ENCODE peak calls at places on chromosomes 5 and 9, in seven cellular contexts. One of them, this sample, is unnamed.

GRCh38 chr9:133356391-133357091 is at the start of the genes SURF1 and SURF2:
- DNase-seq in dorsolateral prefrontal cortex: peak
- DNase-seq in neural progenitor cell: peak
- DNase-seq in IMR-90: peak
- DNase-seq in A549: peak
- DNase-seq in thyroid gland: peak
- DNase-seq in CD8-positive, alpha-beta T cell: peak
- DNase-seq in this sample: peak

GRCh38 chr5:14212838-14213237 is 69.7 kb downstream of the TRIO start:
- DNase-seq in neural progenitor cell: no peak
- DNase-seq in thyroid gland: no peak
- DNase-seq in dorsolateral prefrontal cortex: no peak
- DNase-seq in CD8-positive, alpha-beta T cell: no peak
- DNase-seq in A549: no peak
- DNase-seq in IMR-90: no peak
- DNase-seq in this sample: no peak

GRCh38 chr9:114149765-114150340 is 5.5 kb upstream of the COL27A1 start:
- DNase-seq in thyroid gland: no peak
- DNase-seq in neural progenitor cell: no peak
- DNase-seq in A549: no peak
- DNase-seq in dorsolateral prefrontal cortex: no peak
- DNase-seq in IMR-90: no peak
- DNase-seq in CD8-positive, alpha-beta T cell: no peak
- DNase-seq in this sample: no peak

GRCh38 chr9:97808415-97808814 is 44.6 kb upstream of the FOXE1 start:
- DNase-seq in thyroid gland: no peak
- DNase-seq in IMR-90: no peak
- DNase-seq in CD8-positive, alpha-beta T cell: no peak
- DNase-seq in dorsolateral prefrontal cortex: no peak
- DNase-seq in neural progenitor cell: peak
- DNase-seq in A549: no peak
- DNase-seq in this sample: no peak

GRCh38 chr5:122999947-123000563 is 36.5 kb downstream of the PPIC start:
- DNase-seq in CD8-positive, alpha-beta T cell: no peak
- DNase-seq in thyroid gland: peak
- DNase-seq in neural progenitor cell: peak
- DNase-seq in dorsolateral prefrontal cortex: no peak
- DNase-seq in IMR-90: no peak
- DNase-seq in A549: peak
- DNase-seq in this sample: peak

GRCh38 chr5:74538206-74538661 is 102.3 kb downstream of the ENC1 start:
- DNase-seq in A549: no peak
- DNase-seq in CD8-positive, alpha-beta T cell: no peak
- DNase-seq in dorsolateral prefrontal cortex: no peak
- DNase-seq in neural progenitor cell: no peak
- DNase-seq in thyroid gland: peak
- DNase-seq in IMR-90: peak
- DNase-seq in this sample: peak

GRCh38 chr5:37214550-37214949 is 34.6 kb downstream of the CPLANE1 start:
- DNase-seq in neural progenitor cell: no peak
- DNase-seq in IMR-90: no peak
- DNase-seq in dorsolateral prefrontal cortex: no peak
- DNase-seq in CD8-positive, alpha-beta T cell: no peak
- DNase-seq in thyroid gland: no peak
- DNase-seq in A549: no peak
- DNase-seq in this sample: no peak

GRCh38 chr9:32525506-32525905 is 490 bp downstream of the RIGI start:
- DNase-seq in dorsolateral prefrontal cortex: no peak
- DNase-seq in IMR-90: peak
- DNase-seq in thyroid gland: no peak
- DNase-seq in A549: no peak
- DNase-seq in neural progenitor cell: no peak
- DNase-seq in CD8-positive, alpha-beta T cell: no peak
- DNase-seq in this sample: no peak

GRCh38 chr9:129036923-129037766 is 719 bp downstream of the MIGA2 start:
- DNase-seq in thyroid gland: no peak
- DNase-seq in A549: no peak
- DNase-seq in neural progenitor cell: no peak
- DNase-seq in dorsolateral prefrontal cortex: no peak
- DNase-seq in CD8-positive, alpha-beta T cell: no peak
- DNase-seq in IMR-90: no peak
- DNase-seq in this sample: no peak

GRCh38 chr9:111362526-111362925 is 32.5 kb upstream of the OR2K2 start:
- DNase-seq in CD8-positive, alpha-beta T cell: no peak
- DNase-seq in thyroid gland: no peak
- DNase-seq in A549: no peak
- DNase-seq in dorsolateral prefrontal cortex: no peak
- DNase-seq in IMR-90: no peak
- DNase-seq in neural progenitor cell: no peak
- DNase-seq in this sample: no peak

GRCh38 chr5:41754857-41755256 is 115.4 kb downstream of the OXCT1 start:
- DNase-seq in thyroid gland: no peak
- DNase-seq in CD8-positive, alpha-beta T cell: no peak
- DNase-seq in IMR-90: no peak
- DNase-seq in dorsolateral prefrontal cortex: no peak
- DNase-seq in neural progenitor cell: no peak
- DNase-seq in A549: no peak
- DNase-seq in this sample: no peak

GRCh38 chr9:35774907-35775635 is 16.3 kb upstream of the NPR2 start:
- DNase-seq in dorsolateral prefrontal cortex: peak
- DNase-seq in thyroid gland: no peak
- DNase-seq in CD8-positive, alpha-beta T cell: no peak
- DNase-seq in A549: no peak
- DNase-seq in neural progenitor cell: peak
- DNase-seq in IMR-90: no peak
- DNase-seq in this sample: peak

GRCh38 chr5:71778678-71779276 is 59.7 kb downstream of the CARTPT start:
- DNase-seq in thyroid gland: peak
- DNase-seq in dorsolateral prefrontal cortex: peak
- DNase-seq in CD8-positive, alpha-beta T cell: no peak
- DNase-seq in IMR-90: peak
- DNase-seq in A549: peak
- DNase-seq in neural progenitor cell: peak
- DNase-seq in this sample: no peak

GRCh38 chr9:120935383-120935857 is 8.8 kb upstream of the TRAF1 start:
- DNase-seq in dorsolateral prefrontal cortex: peak
- DNase-seq in neural progenitor cell: no peak
- DNase-seq in A549: peak
- DNase-seq in thyroid gland: peak
- DNase-seq in CD8-positive, alpha-beta T cell: no peak
- DNase-seq in IMR-90: peak
- DNase-seq in this sample: peak

GRCh38 chr9:70602364-70603019 is 188.0 kb upstream of the KLF9 start:
- DNase-seq in A549: peak
- DNase-seq in thyroid gland: peak
- DNase-seq in dorsolateral prefrontal cortex: peak
- DNase-seq in CD8-positive, alpha-beta T cell: peak
- DNase-seq in neural progenitor cell: peak
- DNase-seq in IMR-90: peak
- DNase-seq in this sample: no peak

GRCh38 chr5:138360941-138361452 is 8.5 kb downstream of the KDM3B start:
- DNase-seq in A549: no peak
- DNase-seq in CD8-positive, alpha-beta T cell: no peak
- DNase-seq in IMR-90: no peak
- DNase-seq in thyroid gland: no peak
- DNase-seq in dorsolateral prefrontal cortex: no peak
- DNase-seq in neural progenitor cell: no peak
- DNase-seq in this sample: no peak

GRCh38 chr5:136053336-136054121 is 24.7 kb downstream of the TGFBI start:
- DNase-seq in neural progenitor cell: no peak
- DNase-seq in IMR-90: peak
- DNase-seq in dorsolateral prefrontal cortex: no peak
- DNase-seq in thyroid gland: no peak
- DNase-seq in A549: peak
- DNase-seq in CD8-positive, alpha-beta T cell: no peak
- DNase-seq in this sample: no peak

GRCh38 chr5:134435525-134435924 is 23.8 kb upstream of the CDKN2AIPNL start:
- DNase-seq in neural progenitor cell: no peak
- DNase-seq in thyroid gland: no peak
- DNase-seq in A549: no peak
- DNase-seq in IMR-90: peak
- DNase-seq in CD8-positive, alpha-beta T cell: no peak
- DNase-seq in dorsolateral prefrontal cortex: no peak
- DNase-seq in this sample: no peak

GRCh38 chr5:134438268-134438622 is 26.6 kb upstream of the CDKN2AIPNL start:
- DNase-seq in A549: no peak
- DNase-seq in neural progenitor cell: no peak
- DNase-seq in thyroid gland: no peak
- DNase-seq in IMR-90: peak
- DNase-seq in CD8-positive, alpha-beta T cell: no peak
- DNase-seq in dorsolateral prefrontal cortex: no peak
- DNase-seq in this sample: no peak

GRCh38 chr5:134438641-134439621 is 27.2 kb upstream of the CDKN2AIPNL start:
- DNase-seq in CD8-positive, alpha-beta T cell: no peak
- DNase-seq in thyroid gland: peak
- DNase-seq in dorsolateral prefrontal cortex: no peak
- DNase-seq in IMR-90: peak
- DNase-seq in A549: no peak
- DNase-seq in neural progenitor cell: no peak
- DNase-seq in this sample: peak

GRCh38 chr5:134437340-134438267 is 25.9 kb upstream of the CDKN2AIPNL start:
- DNase-seq in A549: no peak
- DNase-seq in dorsolateral prefrontal cortex: no peak
- DNase-seq in IMR-90: peak
- DNase-seq in CD8-positive, alpha-beta T cell: no peak
- DNase-seq in neural progenitor cell: no peak
- DNase-seq in thyroid gland: no peak
- DNase-seq in this sample: no peak

DNA sequence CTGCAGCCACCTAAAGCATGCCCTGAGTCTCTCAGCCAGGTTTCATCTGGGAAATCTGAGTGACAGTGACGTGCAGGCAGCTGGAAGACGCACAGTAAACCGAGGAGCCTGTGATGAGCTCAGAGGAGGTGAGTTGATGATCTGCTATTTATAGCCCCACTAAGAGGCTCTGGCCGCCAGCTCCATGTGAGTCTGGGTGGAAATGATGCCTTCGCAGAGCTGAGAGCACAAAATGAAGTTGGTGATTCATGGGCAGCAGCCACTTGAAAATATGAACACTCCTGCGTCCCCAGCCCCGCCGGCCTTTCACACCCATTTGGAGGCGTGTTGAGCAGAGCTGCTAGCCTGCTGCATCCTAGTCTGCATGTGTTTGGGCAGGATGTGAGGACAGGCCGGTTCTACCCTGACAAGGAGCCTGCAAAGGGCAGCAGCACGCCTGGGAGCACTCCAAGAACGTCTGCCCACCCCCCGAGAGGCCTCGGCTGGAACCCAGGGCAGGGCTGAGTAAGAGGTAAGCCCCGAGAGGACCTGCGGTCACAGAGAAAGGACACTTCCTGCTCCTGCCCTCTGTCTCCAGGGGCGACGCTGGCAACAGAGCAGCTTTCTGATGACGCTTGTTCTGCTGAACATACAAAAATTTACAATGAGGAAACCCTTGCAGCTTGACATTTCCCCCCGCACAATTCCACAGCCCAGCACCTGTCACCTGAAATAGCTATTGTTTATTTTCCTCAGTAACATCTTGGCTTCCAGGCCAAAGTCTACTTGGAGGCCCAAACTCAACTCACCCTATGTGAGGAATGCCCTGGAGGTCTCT is 25.1 kb upstream of the CDKN2AIPNL start:
- DNase-seq in IMR-90: peak
- DNase-seq in A549: peak
- DNase-seq in CD8-positive, alpha-beta T cell: peak
- DNase-seq in neural progenitor cell: no peak
- DNase-seq in thyroid gland: peak
- DNase-seq in dorsolateral prefrontal cortex: peak
- DNase-seq in this sample: peak
- H3K4me3 ChIP-seq in IMR-90: no peak
- H3K4me3 ChIP-seq in A549: no peak
- H3K4me3 ChIP-seq in CD8-positive, alpha-beta T cell: no peak
- H3K4me3 ChIP-seq in neural progenitor cell: no peak
- H3K4me3 ChIP-seq in thyroid gland: no peak
- H3K4me3 ChIP-seq in dorsolateral prefrontal cortex: no peak
- H3K4me3 ChIP-seq in this sample: no peak

GRCh38 chr5:67197536-67197935 is 937 bp upstream of the CD180 start:
- DNase-seq in A549: no peak
- DNase-seq in IMR-90: no peak
- DNase-seq in CD8-positive, alpha-beta T cell: no peak
- DNase-seq in thyroid gland: no peak
- DNase-seq in neural progenitor cell: no peak
- DNase-seq in dorsolateral prefrontal cortex: no peak
- DNase-seq in this sample: no peak

GRCh38 chr5:67194169-67194568 is 2.4 kb downstream of the CD180 start:
- DNase-seq in neural progenitor cell: no peak
- DNase-seq in thyroid gland: no peak
- DNase-seq in dorsolateral prefrontal cortex: no peak
- DNase-seq in IMR-90: no peak
- DNase-seq in A549: no peak
- DNase-seq in CD8-positive, alpha-beta T cell: no peak
- DNase-seq in this sample: no peak

GRCh38 chr5:67196537-67197059 is at the start of gene CD180:
- DNase-seq in A549: no peak
- DNase-seq in dorsolateral prefrontal cortex: peak
- DNase-seq in CD8-positive, alpha-beta T cell: no peak
- DNase-seq in neural progenitor cell: no peak
- DNase-seq in IMR-90: no peak
- DNase-seq in thyroid gland: peak
- DNase-seq in this sample: no peak

GRCh38 chr5:67193479-67193878 is 3.1 kb downstream of the CD180 start:
- DNase-seq in thyroid gland: no peak
- DNase-seq in dorsolateral prefrontal cortex: no peak
- DNase-seq in IMR-90: no peak
- DNase-seq in CD8-positive, alpha-beta T cell: no peak
- DNase-seq in A549: no peak
- DNase-seq in neural progenitor cell: no peak
- DNase-seq in this sample: no peak

GRCh38 chr5:67195406-67196275 is 958 bp downstream of the CD180 start:
- DNase-seq in IMR-90: no peak
- DNase-seq in neural progenitor cell: no peak
- DNase-seq in dorsolateral prefrontal cortex: peak
- DNase-seq in A549: no peak
- DNase-seq in thyroid gland: no peak
- DNase-seq in CD8-positive, alpha-beta T cell: no peak
- DNase-seq in this sample: no peak
- H3K27ac ChIP-seq in IMR-90: no peak
- H3K27ac ChIP-seq in neural progenitor cell: no peak
- H3K27ac ChIP-seq in dorsolateral prefrontal cortex: no peak
- H3K27ac ChIP-seq in A549: no peak
- H3K27ac ChIP-seq in thyroid gland: no peak
- H3K27ac ChIP-seq in CD8-positive, alpha-beta T cell: no peak
- H3K27ac ChIP-seq in this sample: no peak

GRCh38 chr5:36158144-36158543 is 6.2 kb downstream of the SKP2 start:
- DNase-seq in CD8-positive, alpha-beta T cell: no peak
- DNase-seq in A549: no peak
- DNase-seq in neural progenitor cell: no peak
- DNase-seq in IMR-90: peak
- DNase-seq in thyroid gland: no peak
- DNase-seq in dorsolateral prefrontal cortex: no peak
- DNase-seq in this sample: no peak
- H3K4me3 ChIP-seq in CD8-positive, alpha-beta T cell: no peak
- H3K4me3 ChIP-seq in A549: no peak
- H3K4me3 ChIP-seq in neural progenitor cell: no peak
- H3K4me3 ChIP-seq in IMR-90: no peak
- H3K4me3 ChIP-seq in thyroid gland: no peak
- H3K4me3 ChIP-seq in dorsolateral prefrontal cortex: no peak
- H3K4me3 ChIP-seq in this sample: no peak

DNA sequence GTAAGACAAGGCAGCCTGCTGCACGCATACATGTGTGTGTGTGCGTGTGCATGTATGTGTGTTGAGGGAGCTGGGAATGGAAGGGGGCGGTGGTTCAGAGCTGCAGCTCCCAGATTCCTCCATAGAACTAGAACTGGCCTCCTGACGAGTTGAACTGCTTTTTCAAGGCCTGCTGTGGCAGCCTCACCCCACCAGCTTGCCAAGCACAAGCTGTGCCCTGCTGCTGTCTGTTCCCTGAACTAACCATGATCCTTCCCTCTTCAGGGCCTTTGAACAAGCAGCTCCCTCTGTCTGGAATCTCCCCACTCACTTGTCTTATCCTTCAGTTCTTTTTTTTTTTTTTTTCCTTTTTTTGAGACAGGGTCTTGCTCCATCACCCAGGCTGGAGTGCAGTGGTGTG is 22.6 kb downstream of the LRSAM1 start:
- DNase-seq in IMR-90: no peak
- DNase-seq in CD8-positive, alpha-beta T cell: no peak
- DNase-seq in thyroid gland: no peak
- DNase-seq in neural progenitor cell: no peak
- DNase-seq in A549: no peak
- DNase-seq in dorsolateral prefrontal cortex: peak
- DNase-seq in this sample: no peak
- H3K27ac ChIP-seq in IMR-90: no peak
- H3K27ac ChIP-seq in CD8-positive, alpha-beta T cell: no peak
- H3K27ac ChIP-seq in thyroid gland: no peak
- H3K27ac ChIP-seq in neural progenitor cell: no peak
- H3K27ac ChIP-seq in A549: no peak
- H3K27ac ChIP-seq in dorsolateral prefrontal cortex: no peak
- H3K27ac ChIP-seq in this sample: peak